ENCODE peak calls at places on chromosomes 4 and X, in ten cellular contexts. K, C, E, X, G, O, M, U, N and Z are unnamed samples.

GRCh38 chr4:38179690-38180299 is 219.6 kb downstream of the PTTG2 start:
- DNase-seq in K (no peak), C (peak), E (no peak), X (peak), G (peak), O (peak), M (peak), U (peak), N (peak), Z (peak)

GRCh38 chr4:154574311-154574710 is 11.5 kb downstream of the FGB start:
- DNase-seq in K (no peak), C (no peak), E (no peak), X (no peak), G (no peak), O (no peak), M (no peak), U (no peak), N (no peak), Z (no peak)

GRCh38 chr4:121733942-121734341 is 31.0 kb downstream of the SMIM43 start:
- DNase-seq in K (no peak), C (no peak), E (no peak), X (no peak), G (no peak), O (no peak), M (no peak), U (no peak), N (no peak), Z (no peak)

GRCh38 chr4:40247350-40247749 is 50.5 kb downstream of the RHOH start:
- DNase-seq in K (no peak), C (no peak), E (no peak), X (no peak), G (no peak), O (no peak), M (no peak), U (no peak), N (no peak), Z (no peak)

GRCh38 chr4:109046549-109047171 is 255.8 kb downstream of the COL25A1 start:
- DNase-seq in K (no peak), C (peak), E (no peak), X (no peak), G (no peak), O (peak), M (no peak), U (no peak), N (peak), Z (peak)

GRCh38 chr4:56129431-56129861 is 180.7 kb downstream of the CEP135 start:
- DNase-seq in K (no peak), C (peak), E (no peak), X (peak), G (peak), O (peak), M (no peak), U (peak), N (no peak), Z (peak)

GRCh38 chr4:48331577-48332340 is 9.6 kb upstream of the SLAIN2 start:
- DNase-seq in K (no peak), C (no peak), E (no peak), X (no peak), G (no peak), O (peak), M (no peak), U (no peak), N (peak), Z (peak)

GRCh38 chr4:84583871-84584373 is 995 bp downstream of the CDS1 start:
- DNase-seq in K (no peak), C (no peak), E (no peak), X (no peak), G (no peak), O (peak), M (no peak), U (no peak), N (peak), Z (no peak)

GRCh38 chrX:25007059-25008053 is 8.4 kb downstream of the ARX start:
- DNase-seq in K (no peak), C (no peak), E (no peak), X (no peak), G (no peak), O (no peak), M (no peak), U (no peak), N (no peak), Z (no peak)

GRCh38 chr4:26081795-26082498 is 167.9 kb downstream of the SMIM20 start:
- DNase-seq in K (no peak), C (peak), E (no peak), X (no peak), G (peak), O (peak), M (no peak), U (peak), N (peak), Z (peak)

GRCh38 chrX:267771-268261 is 13.4 kb upstream of the PLCXD1 start:
- DNase-seq in K (no peak), C (no peak), E (peak), X (peak), G (no peak), O (no peak), M (no peak), U (no peak), N (no peak), Z (peak)

GRCh38 chr4:173666-174314 is 49.5 kb downstream of the ZNF718 start:
- DNase-seq in K (no peak), C (no peak), E (no peak), X (no peak), G (no peak), O (no peak), M (no peak), U (no peak), N (no peak), Z (no peak)

GRCh38 chrX:17923546-17923945 is 62.4 kb upstream of the RAI2 start:
- DNase-seq in K (no peak), C (peak), E (no peak), X (no peak), G (peak), O (peak), M (no peak), U (no peak), N (peak), Z (no peak)

GRCh38 chr4:184816962-184817361 is 8.8 kb downstream of the ACSL1 start:
- DNase-seq in K (no peak), C (no peak), E (no peak), X (no peak), G (no peak), O (no peak), M (no peak), U (no peak), N (peak), Z (no peak)

GRCh38 chrX:48468693-48469691 is 1.1 kb downstream of the SLC38A5 start:
- DNase-seq in K (no peak), C (peak), E (no peak), X (no peak), G (no peak), O (no peak), M (no peak), U (no peak), N (peak), Z (no peak)

GRCh38 chr4:109947457-109947856 is 34.8 kb downstream of the EGF start:
- DNase-seq in K (no peak), C (no peak), E (no peak), X (no peak), G (no peak), O (peak), M (no peak), U (no peak), N (no peak), Z (no peak)

GRCh38 chrX:16671005-16671404 is 21.0 kb downstream of the S100G start:
- DNase-seq in K (peak), C (peak), E (no peak), X (no peak), G (peak), O (peak), M (no peak), U (no peak), N (peak), Z (peak)

GRCh38 chr4:109729155-109729562 is 711 bp downstream of the PLA2G12A start:
- DNase-seq in K (no peak), C (no peak), E (no peak), X (no peak), G (no peak), O (peak), M (no peak), U (peak), N (no peak), Z (peak)

GRCh38 chrX:44308869-44309268 is 34.6 kb downstream of the EFHC2 start:
- DNase-seq in K (no peak), C (no peak), E (no peak), X (no peak), G (no peak), O (no peak), M (no peak), U (no peak), N (no peak), Z (no peak)

GRCh38 chr4:15659768-15660394 is 4.7 kb upstream of the FBXL5 start:
- DNase-seq in K (no peak), C (no peak), E (no peak), X (no peak), G (no peak), O (peak), M (no peak), U (peak), N (peak), Z (peak)

GRCh38 chrX:22357621-22358020 is 84.9 kb downstream of the CBLL2 start:
- DNase-seq in K (no peak), C (no peak), E (no peak), X (no peak), G (no peak), O (peak), M (no peak), U (no peak), N (peak), Z (no peak)